ENCODE peak calls at places on chromosomes 6 and 20, in nine cellular contexts. O is SK-N-SH, W is stomach, U is Panc1, Q is spleen, G is transverse colon, N is HCT116, T is upper lobe of left lung, E is endothelial cell of umbilical vein. F is an unnamed sample.

GRCh38 chr6:52253494-52253893 is 9.2 kb upstream of the IL17F start:
- DNase-seq in O (no peak), W (no peak), U (no peak), Q (no peak), G (no peak), N (no peak), T (peak), E (no peak), F (no peak)

GRCh38 chr20:60055740-60056139 is 97.5 kb downstream of the CDH26 start:
- DNase-seq in O (no peak), W (peak), U (no peak), Q (peak), G (peak), N (no peak), T (peak), E (no peak), F (no peak)

GRCh38 chr6:53692172-53692571 is 26.6 kb upstream of the KLHL31 start:
- DNase-seq in O (no peak), W (no peak), U (no peak), Q (no peak), G (no peak), N (no peak), T (no peak), E (no peak), F (no peak)

GRCh38 chr6:128278876-128279275 is 241.5 kb downstream of the PTPRK start:
- DNase-seq in O (no peak), W (no peak), U (no peak), Q (no peak), G (no peak), N (no peak), T (no peak), E (no peak), F (no peak)

GRCh38 chr6:169863149-169863525 is 111.7 kb downstream of the ERMARD start:
- DNase-seq in O (no peak), W (peak), U (no peak), Q (peak), G (no peak), N (no peak), T (no peak), E (no peak), F (no peak)

GRCh38 chr20:2123720-2124119 is 22.1 kb downstream of the STK35 start:
- DNase-seq in O (no peak), W (no peak), U (no peak), Q (no peak), G (no peak), N (no peak), T (no peak), E (no peak), F (no peak)

GRCh38 chr20:10647471-10647870 is 26.3 kb downstream of the JAG1 start:
- DNase-seq in O (peak), W (no peak), U (no peak), Q (no peak), G (peak), N (no peak), T (no peak), E (no peak), F (no peak)

GRCh38 chr20:19272976-19273654 is 60.7 kb downstream of the SLC24A3 start:
- DNase-seq in O (no peak), W (no peak), U (no peak), Q (no peak), G (no peak), N (no peak), T (no peak), E (no peak), F (no peak)

GRCh38 chr6:110255356-110255755 is 75.1 kb downstream of the CDC40 start:
- DNase-seq in O (no peak), W (no peak), U (no peak), Q (no peak), G (no peak), N (no peak), T (no peak), E (peak), F (no peak)

GRCh38 chr6:73898599-73898998 is 202.6 kb downstream of the CD109 start:
- DNase-seq in O (no peak), W (no peak), U (no peak), Q (no peak), G (no peak), N (no peak), T (no peak), E (no peak), F (no peak)

GRCh38 chr6:69780585-69781178 is 16.1 kb downstream of the LMBRD1 start:
- DNase-seq in O (no peak), W (no peak), U (no peak), Q (no peak), G (no peak), N (no peak), T (no peak), E (no peak), F (no peak)

GRCh38 chr20:62064788-62065668 is 653 bp downstream of the TAF4 start:
- DNase-seq in O (peak), W (peak), U (no peak), Q (peak), G (peak), N (no peak), T (peak), E (no peak), F (peak)

GRCh38 chr20:23296841-23297701 is 53.5 kb upstream of the NXT1 start:
- DNase-seq in O (no peak), W (no peak), U (no peak), Q (no peak), G (no peak), N (no peak), T (no peak), E (no peak), F (no peak)

GRCh38 chr20:21393142-21393541 is 4.2 kb downstream of the NKX2-4 start:
- DNase-seq in O (no peak), W (no peak), U (no peak), Q (no peak), G (no peak), N (no peak), T (no peak), E (no peak), F (no peak)

GRCh38 chr20:37344506-37345338 is 1.2 kb upstream of the SRC start:
- DNase-seq in O (peak), W (peak), U (no peak), Q (peak), G (peak), N (no peak), T (peak), E (no peak), F (peak)

GRCh38 chr6:78533426-78533825 is 333.9 kb upstream of the IRAK1BP1 start:
- DNase-seq in O (no peak), W (no peak), U (no peak), Q (no peak), G (no peak), N (no peak), T (no peak), E (peak), F (no peak)

DNA sequence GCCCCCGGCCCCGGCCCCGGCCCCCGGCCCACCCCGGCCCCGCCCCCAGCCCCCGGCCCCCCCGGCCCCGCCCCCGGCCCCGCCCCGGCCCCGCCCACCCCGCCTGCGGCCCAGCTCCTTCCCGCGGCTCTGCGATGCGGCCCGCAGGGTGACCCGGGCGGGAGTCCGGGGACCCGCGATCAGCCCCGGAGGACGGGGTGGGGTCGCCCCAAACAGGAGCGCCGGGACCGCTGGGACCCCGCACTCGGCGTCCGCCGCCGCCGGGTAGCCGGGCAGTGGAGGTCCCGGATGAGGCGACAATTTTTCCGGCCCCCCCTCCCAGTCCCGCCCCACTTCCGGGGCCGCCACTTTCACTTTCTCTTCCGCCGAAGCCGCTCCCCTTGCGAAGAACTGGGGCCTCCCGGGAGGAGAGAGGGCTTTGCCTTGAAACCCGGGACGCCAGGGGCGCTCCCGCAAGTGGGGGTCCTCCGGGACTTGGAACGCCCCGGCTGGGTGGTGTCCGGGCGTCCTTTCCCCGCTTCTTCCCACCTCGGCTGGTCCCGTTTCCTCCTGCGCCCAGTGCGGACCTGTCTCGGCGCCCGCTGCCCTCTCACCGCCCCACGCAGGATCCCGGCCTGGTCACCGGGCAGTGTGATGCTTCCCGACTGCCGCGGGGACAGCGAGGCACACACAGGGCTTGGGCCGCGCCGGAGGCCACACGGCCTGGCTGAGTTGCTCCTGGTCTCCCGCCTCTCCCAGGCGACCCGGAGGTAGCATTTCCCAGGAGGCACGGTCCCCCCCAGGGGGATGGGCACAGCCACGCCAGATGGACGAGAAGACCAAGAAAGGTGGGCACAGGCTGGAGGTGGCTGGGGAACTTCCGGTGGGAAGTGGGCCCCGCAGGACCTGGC is at the start of gene RBCK1:
- DNase-seq in O (peak), W (peak), U (no peak), Q (peak), G (peak), N (peak), T (peak), E (peak), F (peak)
- TF ChIP-seq POLR2AphosphoS5 in O (peak), W (peak), U (no peak), Q (peak), G (peak), N (peak), T (peak), E (peak), F (no peak)

DNA sequence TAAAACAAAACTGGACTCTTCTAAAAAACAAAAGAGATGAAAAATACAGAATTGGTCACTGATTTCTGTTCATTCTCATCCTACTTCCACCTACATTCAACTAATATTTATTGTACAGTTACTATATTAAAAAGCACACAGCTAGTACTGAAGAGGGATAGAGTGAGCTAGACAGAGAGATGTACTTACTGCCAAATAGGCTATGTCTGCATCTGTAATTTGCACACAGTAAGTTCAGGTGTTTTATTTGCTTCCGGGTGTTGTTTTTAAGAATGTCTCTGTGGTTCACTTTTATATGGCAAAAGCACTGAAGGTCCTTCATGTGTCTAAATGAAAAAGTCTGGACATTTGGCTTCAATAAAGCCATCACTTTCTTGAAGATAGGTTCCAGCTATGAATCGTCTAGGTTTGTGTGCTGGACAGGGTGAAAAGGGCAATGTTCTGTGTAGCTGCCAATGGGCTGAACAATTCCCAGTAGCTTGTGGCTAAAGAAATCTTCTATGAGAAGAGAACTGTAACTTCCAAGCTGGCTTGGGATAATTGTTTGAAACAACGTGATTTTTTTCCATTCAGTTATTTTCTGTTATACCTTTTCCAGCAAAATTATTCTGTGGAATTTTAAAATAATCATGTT is 47.3 kb downstream of the EPB41L2 start:
- DNase-seq in O (no peak), W (no peak), U (no peak), Q (no peak), G (no peak), N (no peak), T (no peak), E (peak), F (no peak)
- TF ChIP-seq POLR2AphosphoS5 in O (no peak), W (no peak), U (no peak), Q (no peak), G (no peak), N (no peak), T (no peak), E (no peak), F (no peak)

GRCh38 chr6:132669690-132670291 is 10.8 kb upstream of the TAAR1 start:
- DNase-seq in O (peak), W (no peak), U (peak), Q (no peak), G (no peak), N (peak), T (no peak), E (peak), F (no peak)
- TF ChIP-seq POLR2AphosphoS5 in O (no peak), W (peak), U (no peak), Q (no peak), G (no peak), N (no peak), T (no peak), E (no peak), F (no peak)

GRCh38 chr6:7157752-7158616 is 50.2 kb downstream of the RREB1 start:
- DNase-seq in O (no peak), W (no peak), U (no peak), Q (no peak), G (no peak), N (no peak), T (no peak), E (no peak), F (no peak)

GRCh38 chr6:7154341-7155139 is 46.8 kb downstream of the RREB1 start:
- DNase-seq in O (no peak), W (no peak), U (no peak), Q (no peak), G (no peak), N (no peak), T (no peak), E (no peak), F (no peak)

GRCh38 chr6:7153807-7154206 is 46.0 kb downstream of the RREB1 start:
- DNase-seq in O (no peak), W (no peak), U (no peak), Q (no peak), G (no peak), N (no peak), T (no peak), E (no peak), F (no peak)

GRCh38 chr6:7156666-7157278 is 49.0 kb downstream of the RREB1 start:
- DNase-seq in O (no peak), W (no peak), U (no peak), Q (no peak), G (no peak), N (no peak), T (no peak), E (no peak), F (no peak)

DNA sequence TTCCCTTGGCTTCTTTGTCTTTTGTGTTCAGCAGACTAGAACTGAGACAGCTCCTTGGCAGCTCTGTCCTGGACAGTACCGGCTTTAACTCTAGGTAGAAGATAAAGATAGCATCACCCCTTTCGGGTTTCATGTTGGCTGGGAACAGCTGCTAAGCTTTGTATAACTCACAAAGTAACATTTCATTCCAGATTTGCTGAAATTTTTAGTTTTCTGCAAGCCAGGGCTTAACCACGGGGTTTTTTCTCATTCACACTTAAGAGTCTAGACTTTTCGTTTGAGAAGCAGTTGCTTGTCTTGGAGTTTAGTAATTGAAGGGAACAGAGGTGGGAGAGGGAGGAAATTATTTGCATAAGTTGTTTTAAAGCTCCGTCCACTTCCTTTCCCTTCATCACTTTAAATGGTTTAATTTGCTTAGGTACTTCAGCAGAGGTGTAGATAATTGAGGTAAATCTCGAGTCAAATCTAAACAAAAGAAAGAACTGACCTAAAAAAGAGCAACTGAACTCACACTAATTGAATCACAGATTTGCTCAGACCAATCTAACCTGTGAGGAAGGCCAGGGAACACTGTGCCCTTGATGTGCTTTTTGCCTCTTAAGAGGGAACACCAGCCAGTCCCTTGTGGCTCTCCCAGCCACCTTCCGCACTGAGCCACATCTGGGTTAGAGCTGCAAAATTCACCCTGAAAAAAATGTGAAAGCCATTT is 48.3 kb downstream of the RREB1 start:
- DNase-seq in O (no peak), W (no peak), U (no peak), Q (no peak), G (no peak), N (no peak), T (no peak), E (no peak), F (no peak)
- TF ChIP-seq POLR2AphosphoS5 in O (no peak), W (no peak), U (no peak), Q (no peak), G (no peak), N (no peak), T (no peak), E (no peak), F (no peak)

GRCh38 chr6:411402-412145 is 20.0 kb downstream of the IRF4 start:
- DNase-seq in O (no peak), W (no peak), U (no peak), Q (no peak), G (no peak), N (no peak), T (no peak), E (no peak), F (no peak)
- TF ChIP-seq POLR2AphosphoS5 in O (no peak), W (no peak), U (no peak), Q (no peak), G (no peak), N (no peak), T (no peak), E (no peak), F (peak)